ENCODE peak calls at places on chromosomes 1 and 21, in eight cellular contexts. X, O, I, P, V, Y, A and H are unnamed samples.

GRCh38 chr1:62318756-62319544 is at the start of gene KANK4:
- DNase-seq in X (no peak), O (no peak), I (peak), P (peak), V (no peak), Y (no peak), A (no peak), H (no peak)

GRCh38 chr21:34795152-34796141 is 126.7 kb downstream of the CLIC6 start:
- DNase-seq in X (no peak), O (no peak), I (no peak), P (peak), V (no peak), Y (peak), A (no peak), H (no peak)

GRCh38 chr1:18443573-18444520 is 36.9 kb upstream of the KLHDC7A start:
- DNase-seq in X (no peak), O (no peak), I (no peak), P (no peak), V (no peak), Y (no peak), A (no peak), H (no peak)

GRCh38 chr1:44227211-44227610 is 13.9 kb downstream of the DMAP1 start:
- DNase-seq in X (no peak), O (no peak), I (no peak), P (no peak), V (no peak), Y (peak), A (no peak), H (no peak)

GRCh38 chr1:75693551-75693950 is 31.0 kb upstream of the ACADM start:
- DNase-seq in X (no peak), O (no peak), I (no peak), P (no peak), V (no peak), Y (no peak), A (no peak), H (no peak)

GRCh38 chr1:5683446-5683845 is 308.8 kb downstream of the NPHP4 start:
- DNase-seq in X (no peak), O (no peak), I (no peak), P (no peak), V (no peak), Y (no peak), A (no peak), H (no peak)

GRCh38 chr1:97505289-97505688 is 415.5 kb downstream of the DPYD start:
- DNase-seq in X (no peak), O (no peak), I (no peak), P (no peak), V (no peak), Y (no peak), A (no peak), H (no peak)

GRCh38 chr1:92755541-92756351 is 29.2 kb downstream of the EVI5 start:
- DNase-seq in X (no peak), O (no peak), I (no peak), P (no peak), V (no peak), Y (peak), A (no peak), H (no peak)

GRCh38 chr1:177209357-177209756 is 38.6 kb downstream of the BRINP2 start:
- DNase-seq in X (no peak), O (no peak), I (peak), P (peak), V (no peak), Y (peak), A (peak), H (peak)

GRCh38 chr1:114088392-114089299 is 65.0 kb downstream of the SYT6 start:
- DNase-seq in X (no peak), O (no peak), I (no peak), P (no peak), V (no peak), Y (no peak), A (no peak), H (no peak)

GRCh38 chr1:167246971-167247370 is 26.3 kb downstream of the POU2F1 start:
- DNase-seq in X (no peak), O (no peak), I (no peak), P (no peak), V (no peak), Y (no peak), A (no peak), H (no peak)

GRCh38 chr1:36458910-36459309 is 5.3 kb downstream of the MRPS15 start:
- DNase-seq in X (peak), O (no peak), I (no peak), P (no peak), V (no peak), Y (no peak), A (no peak), H (no peak)

GRCh38 chr1:10635385-10635896 is 160.7 kb downstream of the PEX14 start:
- DNase-seq in X (no peak), O (no peak), I (no peak), P (peak), V (no peak), Y (peak), A (no peak), H (no peak)

GRCh38 chr1:67700692-67701410 is 15.8 kb downstream of the GADD45A start:
- DNase-seq in X (no peak), O (no peak), I (no peak), P (no peak), V (no peak), Y (peak), A (peak), H (no peak)

GRCh38 chr1:213374369-213374768 is 323.3 kb downstream of the RPS6KC1 start:
- DNase-seq in X (peak), O (no peak), I (peak), P (peak), V (peak), Y (peak), A (peak), H (no peak)

GRCh38 chr1:58650141-58650540 is 49.7 kb downstream of the MYSM1 start:
- DNase-seq in X (no peak), O (no peak), I (no peak), P (no peak), V (no peak), Y (peak), A (no peak), H (no peak)